ENCODE peak calls at places on chromosomes 16 and 17, in seven cellular contexts. B is IMR-90, H is H9, M is H1, K is mesenchymal stem cell, V is neuronal stem cell, Z is trophoblast cell. J is an unnamed sample.

GRCh38 chr17:17440938-17441730 is 35.7 kb upstream of the MED9 start:
- DNase-seq in B (no peak), H (no peak), M (no peak), K (no peak), V (no peak), Z (no peak), J (no peak)

GRCh38 chr17:40520991-40521453 is 19.6 kb upstream of the TNS4 start:
- DNase-seq in B (no peak), H (no peak), M (no peak), K (no peak), V (no peak), Z (no peak), J (no peak)

GRCh38 chr16:90046971-90047713 is 27.9 kb upstream of the DBNDD1 start:
- DNase-seq in B (peak; percentile 58), H (peak; percentile 55), M (no peak), K (peak; percentile 41), V (no peak), Z (peak; percentile 74), J (no peak)

GRCh38 chr16:68496689-68497088 is 42.4 kb upstream of the ZFP90 start:
- DNase-seq in B (no peak), H (no peak), M (no peak), K (no peak), V (no peak), Z (no peak), J (no peak)

GRCh38 chr17:63932721-63933120 is 590 bp upstream of the CD79B start:
- DNase-seq in B (no peak), H (no peak), M (no peak), K (no peak), V (no peak), Z (no peak), J (no peak)

GRCh38 chr16:84517366-84517765 is 12.9 kb upstream of the MEAK7 start:
- DNase-seq in B (no peak), H (no peak), M (no peak), K (no peak), V (no peak), Z (peak; percentile 92), J (no peak)

GRCh38 chr16:50388491-50388890 is 19.7 kb upstream of the BRD7 start:
- DNase-seq in B (no peak), H (no peak), M (no peak), K (no peak), V (no peak), Z (no peak), J (no peak)

GRCh38 chr16:3829631-3830536 is 50.6 kb downstream of the CREBBP start:
- DNase-seq in B (peak; percentile 72), H (no peak), M (no peak), K (peak; percentile 75), V (no peak), Z (no peak), J (no peak)

GRCh38 chr16:19488213-19488640 is 33.7 kb downstream of the GDE1 start:
- DNase-seq in B (no peak), H (peak; percentile 74), M (no peak), K (no peak), V (no peak), Z (no peak), J (peak; percentile 64)

GRCh38 chr16:59950431-59950830 is 1216.3 kb upstream of the GOT2 start:
- DNase-seq in B (no peak), H (no peak), M (no peak), K (no peak), V (no peak), Z (no peak), J (no peak)

GRCh38 chr17:75664099-75664549 is 2.8 kb downstream of the RECQL5 start:
- DNase-seq in B (no peak), H (no peak), M (no peak), K (no peak), V (no peak), Z (no peak), J (no peak)

GRCh38 chr17:70313031-70313430 is 143.7 kb downstream of the KCNJ2 start:
- DNase-seq in B (peak; percentile 43), H (no peak), M (no peak), K (no peak), V (no peak), Z (no peak), J (no peak)

GRCh38 chr17:61235821-61236197 is 163.8 kb upstream of the TBX2 start:
- DNase-seq in B (peak; percentile 84), H (no peak), M (no peak), K (peak; percentile 67), V (no peak), Z (peak; percentile 83), J (no peak)

GRCh38 chr17:58531661-58532554 is 17.5 kb upstream of the MTMR4 start:
- DNase-seq in B (peak; percentile 21), H (peak; percentile 85), M (no peak), K (peak; percentile 54), V (peak; percentile 62), Z (peak; percentile 32), J (peak; percentile 60)

GRCh38 chr17:1179635-1180433 is at the start of gene ABR:
- DNase-seq in B (peak; percentile 26), H (peak; percentile 77), M (no peak), K (peak; percentile 46), V (peak; percentile 67), Z (no peak), J (no peak)

GRCh38 chr16:15708096-15708495 is 58.1 kb downstream of the NDE1 start:
- DNase-seq in B (peak; percentile 89), H (no peak), M (no peak), K (peak; percentile 82), V (no peak), Z (peak; percentile 39), J (no peak)

GRCh38 chr17:65442250-65442649 is 119.2 kb downstream of the AXIN2 start:
- DNase-seq in B (no peak), H (no peak), M (no peak), K (no peak), V (no peak), Z (no peak), J (no peak)

GRCh38 chr17:64994281-64994680 is 62.3 kb downstream of the GNA13 start:
- DNase-seq in B (no peak), H (no peak), M (no peak), K (no peak), V (no peak), Z (no peak), J (no peak)

GRCh38 chr17:71516149-71516548 is 604.7 kb upstream of the SOX9 start:
- DNase-seq in B (no peak), H (no peak), M (no peak), K (no peak), V (no peak), Z (no peak), J (no peak)

GRCh38 chr17:39178516-39178915 is 12.6 kb upstream of the ARL5C start:
- DNase-seq in B (no peak), H (no peak), M (no peak), K (peak; percentile 46), V (no peak), Z (no peak), J (no peak)

GRCh38 chr17:32769846-32770245 is 107.1 kb downstream of the MYO1D start:
- DNase-seq in B (no peak), H (no peak), M (no peak), K (no peak), V (no peak), Z (peak; percentile 27), J (peak; percentile 64)

GRCh38 chr17:46943511-46944393 is 20.8 kb downstream of the GOSR2 start:
- DNase-seq in B (peak; percentile 36), H (peak; percentile 77), M (no peak), K (peak; percentile 69), V (no peak), Z (peak; percentile 72), J (peak; percentile 68)

GRCh38 chr17:36680701-36681202 is 79.4 kb downstream of the MRM1 start:
- DNase-seq in B (no peak), H (no peak), M (no peak), K (no peak), V (no peak), Z (no peak), J (no peak)
- H3K18ac ChIP-seq in B (no peak overlapping the region), H (no peak overlapping the region), M (no peak overlapping the region), K (no peak overlapping the region), V (no peak overlapping the region), Z (no peak overlapping the region), J (no peak overlapping the region)

DNA sequence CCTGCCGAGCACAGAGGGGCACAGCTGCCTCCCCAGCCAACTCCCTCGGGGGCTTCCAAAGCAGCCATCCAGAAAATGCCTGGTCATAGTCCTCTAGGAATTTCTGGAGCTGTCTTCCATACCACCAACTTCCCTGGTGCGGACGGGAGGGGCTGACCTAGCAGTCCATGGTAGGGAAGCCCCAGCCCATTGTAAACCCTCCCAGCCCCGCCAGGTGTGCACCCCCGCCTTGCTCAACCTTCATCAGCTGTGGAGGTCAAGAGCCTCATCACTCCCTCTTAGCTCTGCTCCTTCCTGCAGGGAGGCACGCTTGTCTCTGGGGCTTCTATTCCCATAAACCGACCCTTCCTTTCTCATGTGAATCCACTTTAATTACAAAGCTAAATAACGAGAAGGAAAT is 181.3 kb downstream of the ENGASE start:
- DNase-seq in B (no peak), H (no peak), M (no peak), K (no peak), V (no peak), Z (no peak), J (no peak)
- H3K18ac ChIP-seq in B (no peak overlapping the region), H (no peak overlapping the region), M (no peak overlapping the region), K (no peak overlapping the region), V (peak overlapping the region; percentile 11), Z (no peak overlapping the region), J (no peak overlapping the region)

GRCh38 chr17:19497616-19498015 is 36.0 kb upstream of the SLC47A1 start:
- DNase-seq in B (no peak), H (no peak), M (no peak), K (no peak), V (no peak), Z (no peak), J (no peak)

GRCh38 chr17:19508327-19508867 is 25.3 kb upstream of the SLC47A1 start:
- DNase-seq in B (no peak), H (peak; percentile 69), M (no peak), K (no peak), V (no peak), Z (no peak), J (peak; percentile 56)

GRCh38 chr17:19507673-19508326 is 25.9 kb upstream of the SLC47A1 start:
- DNase-seq in B (peak; percentile 92), H (peak; percentile 93), M (peak; percentile 77), K (peak; percentile 96), V (peak; percentile 97), Z (peak; percentile 95), J (peak; percentile 97)

GRCh38 chr17:19501219-19501618 is 32.4 kb upstream of the SLC47A1 start:
- DNase-seq in B (no peak), H (no peak), M (no peak), K (no peak), V (no peak), Z (no peak), J (no peak)

GRCh38 chr17:19502517-19502916 is 31.1 kb upstream of the SLC47A1 start:
- DNase-seq in B (no peak), H (no peak), M (no peak), K (no peak), V (no peak), Z (no peak), J (no peak)
- H3K18ac ChIP-seq in B (no peak overlapping the region), H (no peak overlapping the region), M (no peak overlapping the region), K (peak overlapping the region; percentile 21), V (no peak overlapping the region), Z (no peak overlapping the region), J (no peak overlapping the region)

DNA sequence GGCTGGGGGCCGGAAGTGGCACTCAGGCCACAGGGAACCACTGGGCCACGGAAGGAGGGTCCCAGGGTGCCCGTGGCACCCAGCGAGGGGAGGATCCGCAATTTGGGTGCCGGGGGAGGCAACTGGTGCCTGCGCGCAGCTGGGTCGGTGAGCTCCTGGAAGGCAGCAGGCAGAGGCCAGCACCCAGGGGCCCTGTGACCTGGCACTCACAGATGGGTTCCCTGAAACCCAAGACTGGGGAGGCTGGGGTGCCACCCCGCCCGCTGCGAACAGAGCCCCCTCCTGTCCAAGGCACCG is 663 bp downstream of the SSTR5 start:
- DNase-seq in B (no peak), H (no peak), M (no peak), K (no peak), V (no peak), Z (no peak), J (no peak)
- H3K18ac ChIP-seq in B (no peak overlapping the region), H (no peak overlapping the region), M (no peak overlapping the region), K (no peak overlapping the region), V (peak overlapping the region; percentile 85), Z (no peak overlapping the region), J (no peak overlapping the region)

J was measured in mesendoderm.